ENCODE peak calls at places on chromosome 13, in six cellular contexts. H is AG04449, W is mucosa of descending colon, S is WTC11, G is choroid plexus epithelial cell, N is AG04450. V is an unnamed sample.

GRCh38 chr13:57353831-57354230 is 186.8 kb downstream of the PRR20E start:
- DNase-seq in H (no peak), W (no peak), S (no peak), G (no peak), N (no peak), V (no peak)

GRCh38 chr13:60158321-60158801 is 5.4 kb downstream of the DIAPH3 start:
- DNase-seq in H (no peak), W (no peak), S (no peak), G (no peak), N (no peak), V (no peak)

GRCh38 chr13:25756916-25757315 is 294.9 kb downstream of the SHISA2 start:
- DNase-seq in H (no peak), W (no peak), S (no peak), G (no peak), N (no peak), V (no peak)

GRCh38 chr13:31733066-31733465 is 6.3 kb upstream of the RXFP2 start:
- DNase-seq in H (no peak), W (no peak), S (no peak), G (no peak), N (no peak), V (no peak)

GRCh38 chr13:47594833-47595232 is 406.2 kb downstream of the SUCLA2 start:
- DNase-seq in H (no peak), W (no peak), S (no peak), G (peak; percentile 35), N (no peak), V (peak; percentile 27)

GRCh38 chr13:28528848-28529247 is 33.9 kb upstream of the FLT1 start:
- DNase-seq in H (no peak), W (no peak), S (no peak), G (no peak), N (no peak), V (no peak)

GRCh38 chr13:75258159-75258782 is 223.7 kb downstream of the TBC1D4 start:
- DNase-seq in H (no peak), W (no peak), S (no peak), G (peak; percentile 81), N (no peak), V (no peak)

GRCh38 chr13:102774596-102775375 is 1.2 kb upstream of the TEX30 start:
- DNase-seq in H (no peak), W (no peak), S (no peak), G (no peak), N (no peak), V (peak; percentile 35)

GRCh38 chr13:20332361-20333096 is 100.4 kb upstream of the GJB6 start:
- DNase-seq in H (no peak), W (no peak), S (no peak), G (no peak), N (no peak), V (no peak)

GRCh38 chr13:23510544-23510916 is 59.7 kb upstream of the TNFRSF19 start:
- DNase-seq in H (no peak), W (no peak), S (no peak), G (peak; percentile 66), N (no peak), V (no peak)

GRCh38 chr13:74987124-74987690 is 494.8 kb downstream of the TBC1D4 start:
- DNase-seq in H (no peak), W (no peak), S (no peak), G (no peak), N (no peak), V (no peak)

GRCh38 chr13:69720278-69720983 is 387.2 kb upstream of the ATXN8OS start:
- DNase-seq in H (no peak), W (peak; percentile 31), S (no peak), G (no peak), N (no peak), V (no peak)

GRCh38 chr13:43005460-43006236 is 13.6 kb upstream of the EPSTI1 start:
- DNase-seq in H (no peak), W (no peak), S (no peak), G (peak; percentile 79), N (no peak), V (no peak)

GRCh38 chr13:62331384-62331783 is 915.7 kb upstream of the PCDH20 start:
- DNase-seq in H (no peak), W (no peak), S (no peak), G (no peak), N (no peak), V (no peak)

GRCh38 chr13:98606296-98606695 is 29.4 kb upstream of the STK24 start:
- DNase-seq in H (no peak), W (no peak), S (no peak), G (no peak), N (no peak), V (no peak)

GRCh38 chr13:48412881-48413351 is at the start of gene LPAR6:
- DNase-seq in H (no peak), W (no peak), S (no peak), G (peak; percentile 88), N (no peak), V (peak; percentile 31)

GRCh38 chr13:44989071-44989889 is at the start of the genes GPALPP1 and NUFIP1:
- DNase-seq in H (peak; percentile 70), W (peak; percentile 91), S (peak; percentile 89), G (peak; percentile 94), N (peak; percentile 80), V (peak; percentile 85)
- TF ChIP-seq CTCF in H (no peak), W (no peak), S (no peak), G (peak; percentile 8), N (peak; percentile 3), V (no peak)

DNA sequence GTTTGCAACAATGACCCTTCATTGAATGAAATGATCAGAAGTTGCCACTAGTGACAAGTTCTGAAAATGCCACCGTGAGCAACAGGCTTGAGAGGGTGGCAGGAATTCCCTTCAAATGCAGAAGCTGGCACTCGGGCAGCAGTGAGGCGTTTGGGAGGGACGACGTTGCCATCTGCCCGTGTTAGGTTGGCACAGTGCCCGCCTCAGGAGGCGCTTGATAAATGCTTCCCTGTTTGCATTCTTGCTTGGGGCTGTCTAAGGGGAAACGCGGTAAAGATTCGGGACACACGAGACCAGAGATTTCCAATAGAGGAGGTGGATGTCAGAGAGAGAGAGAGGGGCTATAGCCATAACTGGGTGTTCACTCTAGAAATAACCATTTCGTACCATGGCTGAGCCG is 101.9 kb downstream of the TEX29 start:
- DNase-seq in H (no peak), W (no peak), S (no peak), G (no peak), N (no peak), V (no peak)
- TF ChIP-seq CTCF in H (no peak), W (no peak), S (no peak), G (no peak), N (no peak), V (no peak)

GRCh38 chr13:50268500-50268899 is 253.3 kb downstream of the KCNRG start:
- DNase-seq in H (no peak), W (no peak), S (no peak), G (peak; percentile 38), N (no peak), V (no peak)
- TF ChIP-seq CTCF in H (no peak), W (no peak), S (no peak), G (peak; percentile 39), N (peak; percentile 26), V (no peak)

DNA sequence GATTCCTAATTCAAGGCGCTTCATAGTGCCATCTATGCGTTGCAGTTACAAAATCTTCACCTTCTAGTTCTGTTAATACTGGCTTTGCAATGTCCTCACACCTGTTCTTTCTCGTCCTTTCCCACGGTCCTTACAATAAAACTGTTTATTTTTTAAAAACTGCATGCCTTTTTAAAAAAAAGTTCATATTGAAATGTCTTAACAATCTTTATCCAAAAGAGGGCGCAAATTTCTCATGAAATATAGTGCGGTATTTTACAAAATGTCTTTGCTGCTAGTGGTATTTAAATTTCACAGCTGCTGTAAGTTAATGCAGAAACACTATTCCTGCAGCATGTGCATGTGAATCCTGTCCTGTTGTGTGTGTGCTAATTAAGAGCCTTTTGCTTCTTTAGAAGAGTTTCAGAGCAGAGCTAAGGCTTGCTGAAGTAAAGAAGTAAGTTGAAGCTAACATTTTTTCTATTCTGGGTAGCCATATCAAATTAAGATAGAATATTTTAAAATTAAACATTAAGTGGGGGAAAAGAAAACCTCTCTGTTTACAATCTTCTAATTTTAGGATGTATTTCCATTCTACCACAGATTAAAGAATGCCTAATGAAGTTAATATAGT is 15.8 kb upstream of the CLDN10 start:
- DNase-seq in H (no peak), W (no peak), S (no peak), G (peak; percentile 65), N (no peak), V (no peak)
- TF ChIP-seq CTCF in H (peak; percentile 4), W (no peak), S (no peak), G (peak; percentile 55), N (peak; percentile 49), V (peak; percentile 8)

GRCh38 chr13:94112227-94112626 is 367.3 kb downstream of the DCT start:
- DNase-seq in H (peak; percentile 87), W (no peak), S (no peak), G (peak; percentile 96), N (peak; percentile 89), V (no peak)

GRCh38 chr13:94110011-94110410 is 369.5 kb downstream of the DCT start:
- DNase-seq in H (no peak), W (no peak), S (no peak), G (no peak), N (no peak), V (no peak)

GRCh38 chr13:94115054-94115453 is 364.4 kb downstream of the DCT start:
- DNase-seq in H (no peak), W (no peak), S (no peak), G (no peak), N (no peak), V (no peak)

GRCh38 chr13:94114166-94114565 is 365.3 kb downstream of the DCT start:
- DNase-seq in H (no peak), W (no peak), S (no peak), G (no peak), N (no peak), V (no peak)

DNA sequence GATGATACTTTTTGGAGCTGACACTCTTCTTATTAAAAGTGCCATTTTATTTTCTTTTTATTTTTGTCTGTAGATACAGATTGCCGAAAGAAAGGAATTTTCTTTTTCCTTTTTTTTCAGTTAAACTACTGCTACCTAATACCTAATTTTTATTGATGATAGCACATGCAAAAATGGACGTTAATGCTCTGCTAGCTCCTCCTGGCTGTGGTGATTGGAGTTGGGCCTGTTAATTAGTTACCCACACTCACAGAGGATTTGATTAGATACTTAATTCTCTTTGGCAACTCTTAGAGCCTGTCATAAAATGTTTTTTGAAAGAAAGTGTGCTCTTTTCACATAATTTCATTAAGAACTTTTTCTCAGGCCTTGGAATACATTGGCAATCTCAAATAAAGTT is 366.8 kb downstream of the DCT start:
- DNase-seq in H (no peak), W (no peak), S (no peak), G (no peak), N (no peak), V (no peak)
- TF ChIP-seq CTCF in H (no peak), W (no peak), S (no peak), G (peak; percentile 30), N (peak; percentile 26), V (no peak)